ENCODE peak calls at places on chromosome 11, in ten cellular contexts. V is foreskin fibroblast, G is psoas muscle, Y is ascending aorta, C is fibroblast of lung, Q is fibroblast of the aortic adventitia, H is OCI-LY7, F is lower lobe of right lung, J is GM12865, O is PC-3. E is an unnamed sample.

GRCh38 chr11:118789501-118790356 is 1.2 kb downstream of the DDX6 start:
- DNase-seq in V (peak; percentile 23), G (no peak), Y (no peak), C (peak; percentile 25), Q (peak; percentile 34), H (peak; percentile 68), F (no peak), J (peak; percentile 68), O (peak; percentile 36), E (peak; percentile 54)

GRCh38 chr11:61080526-61080925 is 21.8 kb upstream of the CD5 start:
- DNase-seq in V (no peak), G (no peak), Y (no peak), C (no peak), Q (no peak), H (no peak), F (no peak), J (no peak), O (no peak), E (no peak)

GRCh38 chr11:107719062-107719461 is 7.2 kb upstream of the SLN start:
- DNase-seq in V (no peak), G (no peak), Y (no peak), C (no peak), Q (no peak), H (no peak), F (no peak), J (no peak), O (no peak), E (no peak)

GRCh38 chr11:68546555-68546954 is 86.0 kb downstream of the PPP6R3 start:
- DNase-seq in V (peak; percentile 42), G (no peak), Y (no peak), C (peak; percentile 45), Q (no peak), H (no peak), F (peak; percentile 64), J (no peak), O (peak; percentile 36), E (peak; percentile 14)

GRCh38 chr11:914747-915493 is 4.3 kb upstream of the CHID1 start:
- DNase-seq in V (no peak), G (peak; percentile 80), Y (peak; percentile 72), C (no peak), Q (no peak), H (no peak), F (peak; percentile 79), J (no peak), O (no peak), E (no peak)

GRCh38 chr11:120547871-120548681 is 36.5 kb downstream of the GRIK4 start:
- DNase-seq in V (peak; percentile 99), G (peak; percentile 90), Y (peak; percentile 59), C (peak; percentile 97), Q (peak; percentile 90), H (no peak), F (peak; percentile 70), J (no peak), O (peak; percentile 95), E (peak; percentile 81)

GRCh38 chr11:63769044-63769718 is 606 bp upstream of the ZFTA start:
- DNase-seq in V (peak; percentile 77), G (peak; percentile 72), Y (no peak), C (peak; percentile 41), Q (no peak), H (peak; percentile 55), F (peak; percentile 52), J (peak; percentile 48), O (peak; percentile 46), E (peak; percentile 29)

GRCh38 chr11:110147965-110148709 is 54.9 kb downstream of the ZC3H12C start:
- DNase-seq in V (peak; percentile 66), G (no peak), Y (no peak), C (peak; percentile 93), Q (peak; percentile 97), H (no peak), F (no peak), J (no peak), O (peak; percentile 65), E (peak; percentile 37)

GRCh38 chr11:80388536-80388935 is 947.7 kb upstream of the TENM4 start:
- DNase-seq in V (no peak), G (no peak), Y (no peak), C (no peak), Q (no peak), H (no peak), F (no peak), J (no peak), O (no peak), E (no peak)

GRCh38 chr11:77126156-77126775 is 1.8 kb upstream of the MYO7A start:
- DNase-seq in V (peak; percentile 21), G (no peak), Y (no peak), C (no peak), Q (no peak), H (no peak), F (no peak), J (no peak), O (no peak), E (no peak)

GRCh38 chr11:115499241-115499799 is 4.9 kb downstream of the CADM1 start:
- DNase-seq in V (no peak), G (no peak), Y (no peak), C (peak; percentile 68), Q (no peak), H (no peak), F (no peak), J (no peak), O (no peak), E (no peak)

GRCh38 chr11:61542661-61543060 is 34.1 kb downstream of the LRRC10B start:
- DNase-seq in V (no peak), G (no peak), Y (no peak), C (no peak), Q (no peak), H (no peak), F (no peak), J (no peak), O (no peak), E (no peak)

GRCh38 chr11:3160252-3161031 is 4.7 kb downstream of the OSBPL5 start:
- DNase-seq in V (peak; percentile 97), G (peak; percentile 93), Y (peak; percentile 57), C (peak; percentile 92), Q (peak; percentile 93), H (peak; percentile 14), F (peak; percentile 87), J (peak; percentile 18), O (no peak), E (peak; percentile 58)

GRCh38 chr11:13685461-13686108 is 17.1 kb downstream of the FAR1 start:
- DNase-seq in V (peak; percentile 4), G (no peak), Y (no peak), C (peak; percentile 28), Q (peak; percentile 41), H (no peak), F (no peak), J (no peak), O (no peak), E (no peak)

GRCh38 chr11:59208956-59209355 is 3.8 kb downstream of the MPEG1 start:
- DNase-seq in V (no peak), G (no peak), Y (no peak), C (peak; percentile 84), Q (no peak), H (no peak), F (no peak), J (peak; percentile 27), O (no peak), E (peak; percentile 33)

GRCh38 chr11:13260196-13260962 is 17.2 kb upstream of the BMAL1 start:
- DNase-seq in V (no peak), G (no peak), Y (no peak), C (peak; percentile 23), Q (peak; percentile 29), H (no peak), F (no peak), J (no peak), O (peak; percentile 43), E (peak; percentile 97)

GRCh38 chr11:16410479-16410878 is 54.1 kb upstream of the SOX6 start:
- DNase-seq in V (no peak), G (no peak), Y (no peak), C (no peak), Q (no peak), H (no peak), F (no peak), J (no peak), O (no peak), E (peak; percentile 70)

GRCh38 chr11:64006468-64006867 is 20.2 kb downstream of the OTUB1 start:
- DNase-seq in V (peak; percentile 14), G (no peak), Y (no peak), C (no peak), Q (no peak), H (no peak), F (no peak), J (no peak), O (no peak), E (no peak)

GRCh38 chr11:96052921-96053631 is 129.2 kb upstream of the MTMR2 start:
- DNase-seq in V (peak; percentile 71), G (no peak), Y (no peak), C (peak; percentile 67), Q (peak; percentile 64), H (no peak), F (no peak), J (peak; percentile 37), O (peak; percentile 71), E (peak; percentile 27)

DNA sequence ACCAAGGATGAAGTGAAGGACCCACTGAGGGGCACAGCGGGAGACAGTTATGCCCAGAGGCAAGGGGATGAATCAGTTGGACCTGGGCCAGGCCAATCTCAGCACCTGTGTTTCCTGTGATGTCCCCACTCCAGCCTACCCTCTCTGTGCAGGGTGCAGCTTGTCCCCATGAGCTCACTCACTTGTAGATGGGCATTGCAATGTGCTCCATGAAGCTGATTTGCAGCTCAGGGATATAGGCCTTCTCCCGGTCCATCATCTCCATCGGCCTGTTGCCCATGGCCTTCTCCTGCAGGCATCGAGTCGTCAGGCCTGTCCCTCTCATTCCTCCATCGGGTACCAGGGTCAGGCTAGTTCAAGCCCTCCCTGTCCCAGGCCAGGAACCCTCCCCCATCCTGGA is 96.2 kb downstream of the PDE2A start:
- DNase-seq in V (no peak), G (no peak), Y (no peak), C (no peak), Q (no peak), H (no peak), F (no peak), J (no peak), O (no peak), E (no peak)
- H3K4me3 ChIP-seq in V (no peak overlapping the region), G (no peak overlapping the region), Y (no peak overlapping the region), C (no peak overlapping the region), Q (no peak overlapping the region), H (no peak overlapping the region), F (no peak overlapping the region), J (no peak overlapping the region), O (no peak overlapping the region), E (no peak overlapping the region)

GRCh38 chr11:133966924-133967598 is 10.3 kb upstream of the IGSF9B start:
- DNase-seq in V (no peak), G (peak; percentile 76), Y (no peak), C (no peak), Q (no peak), H (no peak), F (no peak), J (no peak), O (no peak), E (no peak)
- TF ChIP-seq CTCF in V (peak; percentile 13), G (peak; percentile 53), Y (no peak), C (no peak), Q (peak; percentile 19), H (peak; percentile 56), F (peak; percentile 50), J (peak; percentile 15), O (no peak), E (peak; percentile 5)

GRCh38 chr11:8773125-8773524 is 90.5 kb downstream of the RPL27A start:
- DNase-seq in V (no peak), G (no peak), Y (no peak), C (no peak), Q (no peak), H (no peak), F (no peak), J (no peak), O (no peak), E (no peak)
- H3K4me3 ChIP-seq in V (no peak overlapping the region), G (no peak overlapping the region), Y (no peak overlapping the region), C (no peak overlapping the region), Q (no peak overlapping the region), H (no peak overlapping the region), F (no peak overlapping the region), J (no peak overlapping the region), O (no peak overlapping the region), E (peak overlapping the region; percentile 17)

GRCh38 chr11:45097721-45098493 is 48.5 kb upstream of the PRDM11 start:
- DNase-seq in V (peak; percentile 54), G (no peak), Y (peak; percentile 29), C (peak; percentile 66), Q (peak; percentile 82), H (peak; percentile 65), F (no peak), J (peak; percentile 25), O (peak; percentile 49), E (peak; percentile 71)
- TF ChIP-seq CTCF in V (no peak), G (no peak), Y (no peak), C (no peak), Q (no peak), H (no peak), F (no peak), J (no peak), O (no peak), E (no peak)